ENCODE peak calls at places on chromosomes 13 and 19, in ten cellular contexts. G is cardiac septum; K is activated CD4-positive, CD25-positive, alpha-beta regulatory T cell; W is cardiac fibroblast; N is transverse colon; Q is activated naive CD4-positive, alpha-beta T cell treated with Interleukin-2 at 50 U/mL for 16 hours; I is smooth muscle cell of the brain vasculature; F is activated T-cell treated with anti-CD3 and anti-CD28 coated beads for 24 hours; Y is activated T-helper 1 cell treated with Interleukin-2 at 50 U/mL for 16 hours; X is stomach. E is an unnamed sample.
A peak's percentile ranks its signal among the peaks of the same experiment; 100 is the strongest.

GRCh38 chr19:2783781-2784145 is 690 bp upstream of the SGTA start:
- DNase-seq in Y (no peak), W (no peak), F (no peak), I (no peak), N (no peak), Q (no peak), X (no peak), G (no peak), K (no peak), E (no peak)

GRCh38 chr19:9597027-9597426 is 12.7 kb upstream of the ZNF121 start:
- DNase-seq in K (no peak), F (no peak), Y (no peak), Q (no peak), X (no peak), I (no peak), W (peak; percentile 62), N (no peak), G (no peak), E (no peak)

GRCh38 chr13:36848228-36848982 is 29.4 kb downstream of the RFXAP start:
- DNase-seq in X (no peak), Y (no peak), K (no peak), I (no peak), F (no peak), N (no peak), Q (no peak), G (no peak), W (peak; percentile 11), E (peak; percentile 70)

GRCh38 chr19:6210721-6211600 is 68.8 kb downstream of the MLLT1 start:
- DNase-seq in Y (no peak), I (no peak), Q (no peak), N (no peak), F (no peak), W (no peak), K (no peak), X (no peak), G (no peak), E (peak; percentile 49)

GRCh38 chr19:43634068-43634467 is 5.6 kb downstream of the CADM4 start:
- DNase-seq in G (no peak), X (no peak), I (no peak), Q (no peak), F (no peak), K (no peak), Y (no peak), W (no peak), N (no peak), E (no peak)

GRCh38 chr19:4523306-4524110 is 5.2 kb upstream of the PLIN4 start:
- DNase-seq in G (no peak), W (peak; percentile 57), K (no peak), X (peak; percentile 69), Y (no peak), Q (peak; percentile 25), I (no peak), F (no peak), N (peak; percentile 59), E (no peak)

GRCh38 chr19:12015753-12016116 is 19.7 kb downstream of the ZNF433 start:
- DNase-seq in Y (no peak), I (no peak), Q (no peak), N (no peak), W (peak; percentile 2), G (no peak), K (no peak), X (no peak), F (no peak), E (no peak)

GRCh38 chr19:39409886-39410619 is 2.4 kb upstream of the PLEKHG2 start:
- DNase-seq in Y (peak; percentile 56), W (peak; percentile 93), K (peak; percentile 23), X (peak; percentile 76), Q (peak; percentile 65), G (peak; percentile 89), I (no peak), N (peak; percentile 85), F (no peak), E (no peak)

GRCh38 chr13:44906758-44907157 is 82.5 kb downstream of the NUFIP1 start:
- DNase-seq in Q (no peak), W (peak; percentile 91), G (no peak), N (peak; percentile 15), F (no peak), Y (no peak), K (no peak), X (peak; percentile 69), I (no peak), E (no peak)

GRCh38 chr19:28294395-28294794 is 918.6 kb downstream of the UQCRFS1 start:
- DNase-seq in Q (no peak), X (no peak), K (no peak), W (peak; percentile 61), N (peak; percentile 21), I (no peak), G (no peak), F (no peak), Y (no peak), E (no peak)

GRCh38 chr13:34506796-34507195 is 435.3 kb upstream of the NBEA start:
- DNase-seq in I (no peak), G (no peak), Y (no peak), X (no peak), F (no peak), Q (no peak), K (no peak), N (no peak), W (no peak), E (no peak)

GRCh38 chr19:51139299-51140018 is 2.6 kb upstream of the SIGLEC7 start:
- DNase-seq in N (no peak), Q (no peak), G (no peak), I (no peak), Y (no peak), W (no peak), X (no peak), F (no peak), K (no peak), E (no peak)

GRCh38 chr13:50365300-50365682 is 350.0 kb downstream of the KCNRG start:
- DNase-seq in F (no peak), X (no peak), K (no peak), G (no peak), Y (no peak), N (no peak), I (no peak), W (peak; percentile 15), Q (peak; percentile 31), E (no peak)

GRCh38 chr19:28244966-28245365 is 968.0 kb downstream of the UQCRFS1 start:
- DNase-seq in W (no peak), Y (no peak), F (no peak), K (no peak), G (no peak), Q (no peak), N (no peak), I (no peak), X (no peak), E (no peak)

GRCh38 chr13:59834801-59835200 is 328.9 kb downstream of the DIAPH3 start:
- DNase-seq in Q (no peak), F (no peak), N (no peak), Y (no peak), I (no peak), X (no peak), G (no peak), W (peak; percentile 10), K (no peak), E (no peak)

GRCh38 chr19:33444993-33445751 is 71.7 kb downstream of the CEBPG start:
- DNase-seq in G (peak; percentile 50), W (no peak), K (no peak), Y (no peak), Q (no peak), I (no peak), X (no peak), N (no peak), F (no peak), E (peak; percentile 24)

GRCh38 chr19:31459430-31459829 is 110.2 kb upstream of the TSHZ3 start:
- DNase-seq in F (no peak), K (no peak), Y (no peak), G (no peak), W (no peak), N (no peak), X (no peak), Q (no peak), I (no peak), E (no peak)

GRCh38 chr13:48902421-48902820 is 73.3 kb upstream of the FNDC3A start:
- DNase-seq in N (no peak), W (peak; percentile 77), Q (no peak), K (no peak), G (no peak), X (no peak), F (no peak), I (no peak), Y (no peak), E (no peak)

GRCh38 chr19:8208119-8208709 is 956 bp upstream of the CERS4 start:
- DNase-seq in G (no peak), K (no peak), I (no peak), Q (no peak), F (no peak), Y (no peak), W (no peak), N (no peak), X (peak; percentile 60), E (peak; percentile 80)

GRCh38 chr13:104773775-104774174 is 1707.6 kb upstream of the SLC10A2 start:
- DNase-seq in K (no peak), Q (no peak), F (no peak), N (no peak), G (no peak), W (peak; percentile 68), I (peak; percentile 33), Y (no peak), X (no peak), E (no peak)

GRCh38 chr13:51733656-51734334 is 70.2 kb downstream of the DHRS12 start:
- DNase-seq in X (no peak), G (no peak), Q (no peak), I (no peak), Y (no peak), W (peak; percentile 12), F (no peak), K (no peak), N (no peak), E (no peak)

E was measured in posterior cingulate gyrus.